ENCODE peak calls at places on chromosomes 12 and 14, in four cellular contexts. H is HepG2, T is K562, R is GM12878. L is an unnamed sample.

GRCh38 chr12:48787791-48788521 is 933 bp downstream of the ADCY6 start:
- DNase-seq in H (no peak), T (no peak), R (no peak), L (peak; percentile 46)

GRCh38 chr14:39229222-39229543 is 4.5 kb upstream of the MIA2 start:
- DNase-seq in H (no peak), R (no peak), T (no peak), L (no peak)

GRCh38 chr12:105954891-105955607 is 183.7 kb downstream of the NUAK1 start:
- DNase-seq in T (peak; percentile 73), R (no peak), H (no peak), L (no peak)

GRCh38 chr12:96986883-96987523 is 79.9 kb downstream of the NEDD1 start:
- DNase-seq in R (no peak), T (peak; percentile 23), H (peak; percentile 27), L (peak; percentile 64)

GRCh38 chr14:69713976-69714716 is 52.8 kb upstream of the SRSF5 start:
- DNase-seq in R (no peak), H (peak; percentile 85), T (no peak), L (no peak)

GRCh38 chr12:52264435-52264825 is 10.0 kb upstream of the KRT86 start:
- DNase-seq in T (no peak), R (no peak), H (no peak), L (no peak)

GRCh38 chr12:6384499-6385436 is 806 bp downstream of the LTBR start:
- DNase-seq in H (no peak), R (no peak), T (peak; percentile 42), L (no peak)

GRCh38 chr14:23481362-23481970 is 12.0 kb downstream of the NGDN start:
- DNase-seq in H (no peak), T (no peak), R (no peak), L (no peak)

GRCh38 chr14:61535032-61535431 is 160.3 kb upstream of the HIF1A start:
- DNase-seq in R (no peak), H (peak; percentile 56), T (no peak), L (no peak)

GRCh38 chr14:33198684-33199083 is 260.0 kb downstream of the NPAS3 start:
- DNase-seq in T (no peak), R (no peak), H (no peak), L (no peak)

GRCh38 chr12:89825591-89826449 is 117.2 kb upstream of the ATP2B1 start:
- DNase-seq in R (peak; percentile 27), T (peak; percentile 33), H (no peak), L (peak; percentile 8)

GRCh38 chr14:89303452-89304435 is 113.3 kb downstream of the FOXN3 start:
- DNase-seq in H (peak; percentile 12), R (peak; percentile 76), T (no peak), L (no peak)

GRCh38 chr12:115404761-115405470 is 720.9 kb upstream of the TBX3 start:
- DNase-seq in T (no peak), R (no peak), H (peak; percentile 43), L (no peak)

GRCh38 chr12:121352053-121353018 is at the start of gene ANAPC5:
- DNase-seq in T (peak; percentile 97), R (peak; percentile 98), H (peak; percentile 99), L (peak; percentile 92)

GRCh38 chr14:47917344-47917954 is 242.0 kb upstream of the MDGA2 start:
- DNase-seq in H (peak; percentile 9), T (no peak), R (no peak), L (no peak)

GRCh38 chr14:88866305-88866704 is 41.9 kb downstream of the TTC8 start:
- DNase-seq in H (no peak), R (no peak), T (no peak), L (no peak)

GRCh38 chr12:101925352-101925751 is 48.0 kb downstream of the DRAM1 start:
- DNase-seq in R (no peak), T (no peak), H (no peak), L (no peak)

GRCh38 chr12:33703221-33703620 is 263.6 kb upstream of the SYT10 start:
- DNase-seq in R (no peak), H (no peak), T (no peak), L (no peak)

GRCh38 chr14:93906341-93907329 is 20.5 kb upstream of the FAM181A start:
- DNase-seq in H (peak; percentile 59), R (no peak), T (peak; percentile 60), L (peak; percentile 77)

GRCh38 chr12:32824596-32824995 is 68.9 kb upstream of the YARS2 start:
- DNase-seq in T (no peak), H (no peak), R (no peak), L (no peak)

GRCh38 chr12:20625531-20625930 is 69.6 kb upstream of the SLCO1C1 start:
- DNase-seq in R (no peak), H (no peak), T (no peak), L (no peak)

GRCh38 chr14:67562776-67563150 is 29.7 kb downstream of the PLEKHH1 start:
- DNase-seq in H (no peak), T (no peak), R (no peak), L (no peak)

GRCh38 chr12:89874146-89874545 is 165.5 kb upstream of the ATP2B1 start:
- DNase-seq in R (no peak), T (peak; percentile 11), H (no peak), L (no peak)

GRCh38 chr12:53025250-53025649 is 19.0 kb downstream of the EIF4B start:
- DNase-seq in T (no peak), R (no peak), H (no peak), L (peak; percentile 26)

GRCh38 chr14:24013654-24014514 is 25.2 kb downstream of the DHRS4L2 start:
- DNase-seq in R (peak; percentile 57), T (peak; percentile 61), H (peak; percentile 92), L (peak; percentile 78)

DNA sequence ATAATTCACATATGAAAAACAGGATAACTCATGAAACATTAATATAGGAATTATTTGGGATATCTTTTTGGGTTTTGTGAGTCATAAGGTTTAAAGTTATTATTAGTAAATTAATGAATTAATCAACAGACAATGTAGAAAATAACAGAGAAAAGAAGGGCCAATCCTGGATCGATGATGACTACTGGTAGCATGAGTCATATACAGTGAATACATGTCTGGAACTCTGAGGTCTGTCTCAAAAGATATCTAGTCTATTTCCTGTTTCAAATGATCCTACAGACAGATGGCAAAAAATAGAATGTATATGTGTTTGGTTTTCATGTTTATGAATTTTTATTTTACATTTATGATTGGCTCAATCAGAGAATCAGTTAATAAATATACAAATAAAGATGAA is 86.4 kb upstream of the RTL1 start:
- DNase-seq in T (no peak), R (no peak), H (no peak), L (no peak)
- TF ChIP-seq RFX5 in T (no peak), R (no peak), H (no peak), L (no peak)

GRCh38 chr12:124361074-124361965 is 66.4 kb downstream of the RFLNA start:
- DNase-seq in R (no peak), T (no peak), H (no peak), L (no peak)
- TF ChIP-seq ZBTB33 in R (no peak), T (no peak), H (no peak), L (no peak)

DNA sequence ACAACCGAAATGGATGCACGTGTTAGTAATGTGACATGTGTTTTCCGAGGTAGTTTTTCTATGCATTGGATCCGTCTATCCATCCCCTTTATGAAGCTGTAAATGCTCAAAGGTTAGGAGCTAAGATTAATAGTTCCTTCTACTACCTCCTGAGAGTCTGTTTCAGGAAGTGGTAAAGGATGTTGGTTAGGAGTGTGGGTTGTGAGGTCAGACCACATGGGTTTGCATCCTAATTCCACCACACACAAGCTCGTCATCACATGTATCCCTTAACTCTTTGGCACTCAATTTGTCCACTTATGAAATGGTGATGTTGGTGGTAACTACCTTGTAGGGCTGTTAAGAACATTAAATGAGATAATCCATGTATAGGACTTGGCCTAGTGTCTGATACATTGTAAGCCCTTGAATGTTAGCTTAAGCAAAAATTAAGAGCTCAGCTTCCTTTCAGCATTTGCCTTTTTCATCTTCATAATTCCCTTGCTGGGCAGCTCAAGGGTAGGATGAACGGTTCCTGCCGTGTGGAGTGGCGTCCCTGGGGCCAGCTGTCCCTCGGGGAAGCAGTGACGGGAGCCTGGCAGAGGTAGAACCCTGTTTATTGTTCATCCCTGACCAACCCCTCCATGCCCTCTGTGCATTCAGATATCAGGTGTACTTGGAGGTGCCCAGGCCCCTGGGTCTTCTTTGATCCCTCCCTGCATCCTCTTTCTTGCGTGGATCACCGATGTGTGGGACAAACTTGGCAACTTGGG is 52.3 kb downstream of the TSPAN9 start:
- DNase-seq in H (no peak), T (no peak), R (peak; percentile 25), L (no peak)
- TF ChIP-seq FOXM1 in H (no peak), T (no peak), R (no peak), L (no peak)

DNA sequence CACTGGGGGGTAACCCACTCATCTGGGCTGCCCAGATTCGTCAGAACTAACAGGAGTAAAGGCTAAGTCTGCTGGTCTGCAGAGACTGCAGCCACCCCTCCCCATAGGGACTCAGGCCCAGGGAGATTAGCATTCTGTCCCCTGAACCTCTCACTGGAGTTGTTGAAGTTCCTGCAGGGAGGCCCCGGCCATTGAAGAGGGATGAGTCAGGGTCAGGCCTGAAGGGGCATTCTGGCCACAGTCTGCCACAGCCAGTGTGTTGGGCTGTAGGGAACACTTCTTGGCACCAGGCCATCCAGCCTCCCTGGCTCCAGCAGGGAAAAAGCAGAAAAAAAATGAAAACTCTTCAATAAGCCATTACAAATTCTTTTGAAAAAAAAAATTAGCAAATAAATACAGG is 35.3 kb downstream of the KLRK1 start:
- DNase-seq in R (no peak), H (peak; percentile 19), T (no peak), L (no peak)
- TF ChIP-seq RFX5 in R (no peak), H (no peak), T (no peak), L (no peak)

DNA sequence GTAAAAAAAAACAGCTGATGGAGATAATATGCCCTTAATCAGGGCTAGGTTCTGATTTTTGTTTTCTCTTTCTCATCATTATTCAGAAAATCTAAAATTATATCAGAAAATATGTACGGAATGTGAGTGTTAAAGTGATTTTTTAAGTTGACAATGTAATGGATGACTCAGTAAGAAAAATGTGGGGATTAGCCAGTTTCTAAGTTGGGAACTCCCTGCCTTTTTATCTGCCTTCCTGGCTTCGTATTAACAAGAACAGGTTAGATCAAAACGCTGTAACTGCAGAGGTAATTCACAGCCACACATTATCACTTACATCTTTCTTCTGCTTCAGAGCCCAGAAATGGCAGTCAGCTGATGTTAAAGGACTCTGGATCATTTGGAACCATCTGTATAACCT is 135.9 kb upstream of the SLC16A7 start:
- DNase-seq in H (no peak), T (no peak), R (no peak), L (no peak)
- TF ChIP-seq ZBTB33 in H (no peak), T (no peak), R (no peak), L (no peak)

DNA sequence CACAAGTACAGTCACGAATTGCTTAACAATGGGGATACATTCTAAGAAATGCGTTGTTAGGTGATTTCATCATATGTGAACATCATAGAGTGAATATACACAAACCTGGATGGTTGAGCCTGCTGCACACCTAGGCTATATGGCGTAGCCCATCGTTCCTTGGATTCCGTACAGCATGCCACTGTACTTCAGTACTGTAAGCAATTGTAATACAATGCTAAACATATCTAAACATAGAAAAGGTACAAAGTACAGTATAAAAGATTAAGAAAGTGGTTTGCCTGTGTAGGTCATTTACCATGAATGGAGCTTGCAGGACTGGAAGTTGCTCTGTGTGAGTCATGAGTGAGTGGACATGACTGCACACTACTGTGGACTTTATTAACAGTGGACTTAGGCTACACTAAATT is 286.2 kb downstream of the CACNA1C start:
- DNase-seq in T (no peak), H (no peak), R (no peak), L (no peak)
- TF ChIP-seq FOXM1 in T (no peak), H (no peak), R (no peak), L (no peak)

DNA sequence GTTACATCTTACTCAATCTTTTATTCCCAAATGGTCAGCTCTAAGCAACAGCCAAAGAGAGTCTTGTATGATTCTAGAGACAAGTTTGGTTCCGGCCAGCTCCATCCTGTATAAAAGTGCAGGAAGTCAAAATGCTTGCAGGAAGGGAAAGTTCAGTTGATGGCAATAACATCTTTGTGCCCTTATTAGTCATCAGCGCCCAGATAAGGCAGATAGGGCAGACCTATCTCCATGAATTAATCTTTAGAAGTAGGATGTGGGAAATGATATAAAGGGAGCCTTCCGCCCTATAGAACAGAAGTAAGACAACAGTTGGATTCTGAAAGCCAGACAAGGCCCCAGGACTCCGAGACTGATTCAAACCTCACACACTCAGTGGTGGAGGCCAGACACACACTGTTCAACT is 6.4 kb downstream of the GNS start:
- DNase-seq in R (no peak), T (no peak), H (no peak), L (no peak)
- TF ChIP-seq RFX5 in R (no peak), T (no peak), H (no peak), L (no peak)

L was measured in SK-N-SH.